ENCODE peak calls at places on chromosomes 1 and 21, in six cellular contexts. One of them, this sample, is unnamed.

GRCh38 chr1:147717706-147718097 is 42.7 kb downstream of the GJA5 start:
- DNase-seq in endothelial cell of umbilical vein: no peak
- DNase-seq in A549: no peak
- DNase-seq in HepG2: no peak
- DNase-seq in GM12878: no peak
- DNase-seq in K562: no peak
- DNase-seq in this sample: no peak

GRCh38 chr1:182054698-182055326 is 6.7 kb downstream of the ZNF648 start:
- DNase-seq in HepG2: peak; percentile 39
- DNase-seq in GM12878: peak; percentile 8
- DNase-seq in A549: peak; percentile 47
- DNase-seq in endothelial cell of umbilical vein: peak; percentile 15
- DNase-seq in K562: peak; percentile 47
- DNase-seq in this sample: peak; percentile 65

GRCh38 chr21:42409366-42409765 is 5.7 kb downstream of the UBASH3A start:
- DNase-seq in A549: no peak
- DNase-seq in GM12878: no peak
- DNase-seq in endothelial cell of umbilical vein: no peak
- DNase-seq in K562: no peak
- DNase-seq in HepG2: no peak
- DNase-seq in this sample: no peak

GRCh38 chr1:91123319-91123718 is 101.5 kb upstream of the ZNF644 start:
- DNase-seq in GM12878: no peak
- DNase-seq in HepG2: no peak
- DNase-seq in K562: no peak
- DNase-seq in A549: no peak
- DNase-seq in endothelial cell of umbilical vein: no peak
- DNase-seq in this sample: no peak

GRCh38 chr1:41713141-41713540 is 205.6 kb downstream of the HIVEP3 start:
- DNase-seq in GM12878: no peak
- DNase-seq in A549: no peak
- DNase-seq in K562: no peak
- DNase-seq in endothelial cell of umbilical vein: no peak
- DNase-seq in HepG2: no peak
- DNase-seq in this sample: no peak

GRCh38 chr1:27496604-27497155 is 6.7 kb upstream of the WASF2 start:
- DNase-seq in K562: no peak
- DNase-seq in GM12878: no peak
- DNase-seq in endothelial cell of umbilical vein: no peak
- DNase-seq in A549: no peak
- DNase-seq in HepG2: no peak
- DNase-seq in this sample: peak; percentile 30

GRCh38 chr1:56627636-56628039 is 17.5 kb upstream of the PRKAA2 start:
- DNase-seq in endothelial cell of umbilical vein: peak; percentile 7
- DNase-seq in GM12878: no peak
- DNase-seq in A549: peak; percentile 78
- DNase-seq in K562: no peak
- DNase-seq in HepG2: peak; percentile 9
- DNase-seq in this sample: no peak

GRCh38 chr21:34915364-34915834 is 133.7 kb downstream of the RUNX1 start:
- DNase-seq in endothelial cell of umbilical vein: no peak
- DNase-seq in A549: no peak
- DNase-seq in GM12878: no peak
- DNase-seq in HepG2: no peak
- DNase-seq in K562: no peak
- DNase-seq in this sample: no peak

GRCh38 chr1:239987103-239987745 is 104.5 kb upstream of the FMN2 start:
- DNase-seq in K562: peak; percentile 31
- DNase-seq in GM12878: no peak
- DNase-seq in HepG2: peak; percentile 28
- DNase-seq in endothelial cell of umbilical vein: peak; percentile 24
- DNase-seq in A549: peak; percentile 67
- DNase-seq in this sample: peak; percentile 36

GRCh38 chr1:206911064-206911663 is 10.6 kb downstream of the FCMR start:
- DNase-seq in GM12878: no peak
- DNase-seq in HepG2: peak; percentile 16
- DNase-seq in endothelial cell of umbilical vein: peak; percentile 59
- DNase-seq in K562: peak; percentile 86
- DNase-seq in A549: peak; percentile 61
- DNase-seq in this sample: peak; percentile 57

GRCh38 chr1:115807723-115808122 is 33.2 kb downstream of the NHLH2 start:
- DNase-seq in A549: peak; percentile 67
- DNase-seq in endothelial cell of umbilical vein: peak; percentile 62
- DNase-seq in K562: peak; percentile 60
- DNase-seq in GM12878: peak; percentile 13
- DNase-seq in HepG2: peak; percentile 64
- DNase-seq in this sample: peak; percentile 86

GRCh38 chr1:9689971-9690381 is 38.4 kb downstream of the PIK3CD start:
- DNase-seq in K562: peak; percentile 58
- DNase-seq in GM12878: no peak
- DNase-seq in endothelial cell of umbilical vein: peak; percentile 28
- DNase-seq in HepG2: no peak
- DNase-seq in A549: no peak
- DNase-seq in this sample: no peak

GRCh38 chr1:236039736-236040670 is 24.9 kb downstream of the NID1 start:
- DNase-seq in K562: no peak
- DNase-seq in endothelial cell of umbilical vein: no peak
- DNase-seq in GM12878: no peak
- DNase-seq in HepG2: peak; percentile 93
- DNase-seq in A549: no peak
- DNase-seq in this sample: no peak

GRCh38 chr1:161956097-161956496 is 67.6 kb downstream of the OLFML2B start:
- DNase-seq in K562: no peak
- DNase-seq in A549: no peak
- DNase-seq in endothelial cell of umbilical vein: no peak
- DNase-seq in HepG2: no peak
- DNase-seq in GM12878: no peak
- DNase-seq in this sample: no peak

GRCh38 chr21:30194701-30195299 is 21.1 kb downstream of the CLDN8 start:
- DNase-seq in endothelial cell of umbilical vein: no peak
- DNase-seq in HepG2: peak; percentile 10
- DNase-seq in K562: peak; percentile 37
- DNase-seq in A549: peak; percentile 20
- DNase-seq in GM12878: no peak
- DNase-seq in this sample: peak; percentile 59

GRCh38 chr1:24459551-24460266 is 42.9 kb upstream of the RCAN3 start:
- DNase-seq in A549: no peak
- DNase-seq in GM12878: no peak
- DNase-seq in HepG2: no peak
- DNase-seq in endothelial cell of umbilical vein: no peak
- DNase-seq in K562: no peak
- DNase-seq in this sample: no peak

GRCh38 chr21:44537930-44538911 is 1.8 kb downstream of the KRTAP10-1 start:
- DNase-seq in HepG2: no peak
- DNase-seq in GM12878: no peak
- DNase-seq in A549: no peak
- DNase-seq in K562: no peak
- DNase-seq in endothelial cell of umbilical vein: no peak
- DNase-seq in this sample: no peak

GRCh38 chr1:38559180-38559874 is 300.2 kb downstream of the RRAGC start:
- DNase-seq in endothelial cell of umbilical vein: no peak
- DNase-seq in HepG2: no peak
- DNase-seq in GM12878: peak; percentile 84
- DNase-seq in K562: no peak
- DNase-seq in A549: no peak
- DNase-seq in this sample: peak; percentile 41

GRCh38 chr1:151047925-151048644 is 534 bp downstream of the C1orf56 start:
- DNase-seq in K562: no peak
- DNase-seq in HepG2: peak; percentile 58
- DNase-seq in endothelial cell of umbilical vein: peak; percentile 84
- DNase-seq in A549: peak; percentile 83
- DNase-seq in GM12878: no peak
- DNase-seq in this sample: peak; percentile 77

GRCh38 chr21:26246073-26246472 is 75.5 kb upstream of the APP start:
- DNase-seq in endothelial cell of umbilical vein: no peak
- DNase-seq in HepG2: no peak
- DNase-seq in GM12878: no peak
- DNase-seq in K562: no peak
- DNase-seq in A549: no peak
- DNase-seq in this sample: no peak

GRCh38 chr1:198880818-198881597 is 242.2 kb downstream of the PTPRC start:
- DNase-seq in HepG2: peak; percentile 13
- DNase-seq in A549: peak; percentile 74
- DNase-seq in K562: no peak
- DNase-seq in endothelial cell of umbilical vein: peak; percentile 87
- DNase-seq in GM12878: no peak
- DNase-seq in this sample: peak; percentile 93

GRCh38 chr1:160800645-160801408 is 4.9 kb downstream of the LY9 start:
- DNase-seq in A549: no peak
- DNase-seq in K562: no peak
- DNase-seq in endothelial cell of umbilical vein: no peak
- DNase-seq in HepG2: no peak
- DNase-seq in GM12878: no peak
- DNase-seq in this sample: peak; percentile 25
- TF ChIP-seq MYC in A549: no peak
- TF ChIP-seq MYC in K562: no peak
- TF ChIP-seq MYC in endothelial cell of umbilical vein: no peak
- TF ChIP-seq MYC in HepG2: no peak
- TF ChIP-seq MYC in GM12878: no peak
- TF ChIP-seq MYC in this sample: no peak

DNA sequence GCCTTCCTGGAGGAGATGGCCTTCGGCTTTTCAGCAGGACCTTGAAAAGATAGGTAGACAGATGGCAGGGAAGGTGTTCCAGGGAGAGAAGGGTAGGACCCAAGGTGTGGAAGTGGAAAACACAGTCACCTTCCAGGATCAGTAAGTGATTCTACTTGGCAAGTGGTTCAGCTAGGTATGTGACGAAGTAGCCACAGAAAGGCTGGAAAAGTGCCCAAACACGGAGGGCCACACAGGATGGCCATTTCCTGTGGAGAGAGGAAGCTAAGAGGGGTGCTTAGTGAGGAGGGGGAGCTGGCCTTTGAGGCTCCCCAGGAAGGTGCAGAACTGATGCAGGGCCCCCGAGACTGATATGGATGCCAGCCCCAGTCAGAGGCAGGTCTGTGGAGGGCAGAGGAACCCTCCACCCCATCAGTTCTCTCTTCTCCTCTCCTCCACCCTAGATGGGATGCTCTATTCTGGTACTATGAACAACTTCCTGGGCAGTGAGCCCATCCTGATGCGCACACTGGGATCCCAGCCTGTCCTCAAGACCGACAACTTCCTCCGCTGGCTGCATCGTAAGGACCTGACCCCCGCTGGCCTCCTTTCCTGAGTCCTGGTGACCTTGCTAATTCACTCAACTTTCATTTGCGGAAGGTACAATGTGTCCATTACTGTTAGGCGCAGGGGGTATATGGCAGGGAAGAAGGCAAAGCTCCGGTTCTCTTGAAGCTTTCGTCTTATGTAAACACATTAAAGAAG is 6.8 kb downstream of the SEMA4A start:
- DNase-seq in endothelial cell of umbilical vein: no peak
- DNase-seq in K562: no peak
- DNase-seq in GM12878: no peak
- DNase-seq in HepG2: no peak
- DNase-seq in A549: no peak
- DNase-seq in this sample: no peak
- H3K4me3 ChIP-seq in endothelial cell of umbilical vein: no peak overlapping the region
- H3K4me3 ChIP-seq in K562: peak overlapping the region; percentile 37
- H3K4me3 ChIP-seq in GM12878: no peak overlapping the region
- H3K4me3 ChIP-seq in HepG2: no peak overlapping the region
- H3K4me3 ChIP-seq in A549: no peak overlapping the region
- H3K4me3 ChIP-seq in this sample: no peak overlapping the region

GRCh38 chr1:44355582-44356305 is 687 bp upstream of the ERI3 start:
- DNase-seq in A549: no peak
- DNase-seq in HepG2: no peak
- DNase-seq in K562: no peak
- DNase-seq in endothelial cell of umbilical vein: no peak
- DNase-seq in GM12878: no peak
- DNase-seq in this sample: peak; percentile 7

GRCh38 chr1:44359234-44359937 is 4.3 kb upstream of the ERI3 start:
- DNase-seq in A549: no peak
- DNase-seq in K562: no peak
- DNase-seq in endothelial cell of umbilical vein: no peak
- DNase-seq in GM12878: no peak
- DNase-seq in HepG2: no peak
- DNase-seq in this sample: no peak

GRCh38 chr1:44357710-44358109 is 2.7 kb upstream of the ERI3 start:
- DNase-seq in HepG2: no peak
- DNase-seq in A549: no peak
- DNase-seq in endothelial cell of umbilical vein: no peak
- DNase-seq in K562: no peak
- DNase-seq in GM12878: no peak
- DNase-seq in this sample: no peak

GRCh38 chr1:44366576-44366975 is 11.5 kb upstream of the ERI3 start:
- DNase-seq in K562: no peak
- DNase-seq in HepG2: no peak
- DNase-seq in A549: no peak
- DNase-seq in endothelial cell of umbilical vein: no peak
- DNase-seq in GM12878: no peak
- DNase-seq in this sample: no peak

GRCh38 chr1:44361478-44361877 is 6.4 kb upstream of the ERI3 start:
- DNase-seq in K562: peak; percentile 28
- DNase-seq in HepG2: no peak
- DNase-seq in GM12878: no peak
- DNase-seq in endothelial cell of umbilical vein: no peak
- DNase-seq in A549: peak; percentile 10
- DNase-seq in this sample: no peak
- TF ChIP-seq CTCF in K562: peak; percentile 38
- TF ChIP-seq CTCF in HepG2: peak; percentile 55
- TF ChIP-seq CTCF in GM12878: no peak
- TF ChIP-seq CTCF in endothelial cell of umbilical vein: no peak
- TF ChIP-seq CTCF in A549: no peak
- TF ChIP-seq CTCF in this sample: no peak

GRCh38 chr1:175818929-175819328 is 75.5 kb upstream of the TNR start:
- DNase-seq in HepG2: no peak
- DNase-seq in GM12878: no peak
- DNase-seq in endothelial cell of umbilical vein: no peak
- DNase-seq in A549: no peak
- DNase-seq in K562: no peak
- DNase-seq in this sample: no peak

GRCh38 chr1:175824079-175824478 is 80.7 kb upstream of the TNR start:
- DNase-seq in HepG2: no peak
- DNase-seq in endothelial cell of umbilical vein: peak; percentile 41
- DNase-seq in K562: peak; percentile 28
- DNase-seq in GM12878: no peak
- DNase-seq in A549: peak; percentile 14
- DNase-seq in this sample: peak; percentile 25

GRCh38 chr1:175820456-175820855 is 77.1 kb upstream of the TNR start:
- DNase-seq in GM12878: no peak
- DNase-seq in A549: no peak
- DNase-seq in HepG2: no peak
- DNase-seq in K562: no peak
- DNase-seq in endothelial cell of umbilical vein: no peak
- DNase-seq in this sample: no peak

GRCh38 chr1:175823401-175823800 is 80.0 kb upstream of the TNR start:
- DNase-seq in GM12878: no peak
- DNase-seq in HepG2: no peak
- DNase-seq in endothelial cell of umbilical vein: no peak
- DNase-seq in A549: no peak
- DNase-seq in K562: no peak
- DNase-seq in this sample: no peak

DNA sequence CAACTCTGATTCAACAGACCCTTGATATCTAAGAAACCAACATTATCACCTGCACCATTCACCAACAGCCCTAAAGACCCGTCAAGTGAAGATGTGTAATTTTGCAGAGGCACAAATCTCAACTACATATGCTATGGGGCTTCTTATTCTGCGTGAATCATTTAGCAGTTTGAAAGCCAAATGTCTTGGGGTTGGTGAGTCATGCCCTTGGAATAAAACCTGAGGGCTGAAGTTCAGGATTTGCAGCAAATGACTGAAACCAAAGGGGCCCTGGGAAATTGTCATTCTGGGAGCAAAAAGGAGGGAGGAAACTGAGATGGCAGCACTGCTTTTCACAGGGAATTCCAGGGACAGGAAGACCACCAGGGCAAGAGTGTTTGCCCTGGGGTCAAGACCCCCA is 79.2 kb upstream of the TNR start:
- DNase-seq in A549: no peak
- DNase-seq in HepG2: no peak
- DNase-seq in GM12878: no peak
- DNase-seq in K562: no peak
- DNase-seq in endothelial cell of umbilical vein: no peak
- DNase-seq in this sample: no peak
- TF ChIP-seq MYC in A549: no peak
- TF ChIP-seq MYC in HepG2: no peak
- TF ChIP-seq MYC in GM12878: no peak
- TF ChIP-seq MYC in K562: no peak
- TF ChIP-seq MYC in endothelial cell of umbilical vein: no peak
- TF ChIP-seq MYC in this sample: no peak